ENCODE peak calls at places on chromosomes 11 and 22, in eight cellular contexts. L is spleen, V is endothelial cell of umbilical vein, T is esophagus muscularis mucosa, F is upper lobe of left lung, B is stomach, D is sigmoid colon, N is HL-60. R is an unnamed sample.

GRCh38 chr11:67996622-67997459 is 7.1 kb downstream of the UNC93B1 start:
- DNase-seq in T (no peak), V (peak; percentile 31), D (no peak), L (peak; percentile 89), N (peak; percentile 84), B (peak; percentile 85), F (peak; percentile 94), R (no peak)

GRCh38 chr11:47351159-47352126 is 1.1 kb downstream of the MYBPC3 start:
- DNase-seq in L (no peak), F (peak; percentile 79), N (no peak), B (peak; percentile 77), V (no peak), T (no peak), D (no peak), R (no peak)

GRCh38 chr11:130798801-130799200 is 117.5 kb downstream of the SNX19 start:
- DNase-seq in L (no peak), N (no peak), T (peak; percentile 72), B (no peak), V (no peak), D (no peak), F (no peak), R (no peak)

GRCh38 chr11:32312206-32312817 is 123.0 kb downstream of the WT1 start:
- DNase-seq in V (peak; percentile 9), D (no peak), L (no peak), F (no peak), B (no peak), T (no peak), N (no peak), R (no peak)

GRCh38 chr22:24486501-24486921 is 8.6 kb upstream of the UPB1 start:
- DNase-seq in L (no peak), T (no peak), V (peak; percentile 77), B (no peak), F (no peak), N (no peak), D (no peak), R (no peak)

GRCh38 chr11:117378966-117379865 is 51.6 kb downstream of the CEP164 start:
- DNase-seq in D (peak; percentile 44), N (no peak), T (no peak), L (no peak), B (no peak), F (no peak), V (peak; percentile 83), R (no peak)

GRCh38 chr11:44361883-44362282 is 51.9 kb upstream of the ALX4 start:
- DNase-seq in T (no peak), N (no peak), D (no peak), V (no peak), B (no peak), L (no peak), F (peak; percentile 73), R (no peak)

GRCh38 chr11:4480577-4481539 is 1.6 kb upstream of the OR52K1 start:
- DNase-seq in T (no peak), D (no peak), V (peak; percentile 66), F (no peak), L (no peak), N (peak; percentile 36), B (no peak), R (no peak)

GRCh38 chr11:126878892-126879291 is 121.7 kb downstream of the KIRREL3 start:
- DNase-seq in L (no peak), F (no peak), V (no peak), T (no peak), N (no peak), D (no peak), B (no peak), R (no peak)

GRCh38 chr11:69280994-69281393 is 13.0 kb upstream of the MYEOV start:
- DNase-seq in B (peak; percentile 52), D (no peak), T (no peak), N (no peak), L (peak; percentile 20), F (no peak), V (no peak), R (no peak)

GRCh38 chr11:72642815-72643511 is 31.3 kb downstream of the PDE2A start:
- DNase-seq in D (peak; percentile 83), N (peak; percentile 36), T (no peak), L (peak; percentile 89), B (peak; percentile 56), F (peak; percentile 95), V (peak; percentile 78), R (no peak)

GRCh38 chr11:121538054-121538453 is 85.3 kb upstream of the SORL1-AS1 start:
- DNase-seq in B (no peak), F (no peak), N (no peak), D (no peak), V (no peak), T (no peak), L (no peak), R (no peak)

GRCh38 chr11:81033779-81034550 is 1593.1 kb upstream of the TENM4 start:
- DNase-seq in V (no peak), N (no peak), L (no peak), T (no peak), D (no peak), B (no peak), F (no peak), R (no peak)

GRCh38 chr11:130801287-130802146 is 114.8 kb downstream of the SNX19 start:
- DNase-seq in N (no peak), T (peak; percentile 55), D (no peak), V (no peak), L (no peak), F (no peak), B (no peak), R (no peak)

GRCh38 chr22:26442086-26442756 is 13.2 kb downstream of the ASPHD2 start:
- DNase-seq in T (no peak), F (no peak), N (no peak), B (no peak), V (no peak), D (no peak), L (no peak), R (no peak)

GRCh38 chr11:83957038-83957900 is 671.1 kb upstream of the CCDC90B start:
- DNase-seq in V (no peak), B (no peak), F (no peak), L (no peak), T (no peak), N (no peak), D (no peak), R (no peak)

GRCh38 chr22:48453171-48453570 is 1374.5 kb downstream of the BRD1 start:
- DNase-seq in N (no peak), D (no peak), B (no peak), L (no peak), V (no peak), F (no peak), T (no peak), R (no peak)

GRCh38 chr11:134071766-134072403 is 3.0 kb downstream of the JAM3 start:
- DNase-seq in T (no peak), F (no peak), N (no peak), D (no peak), B (no peak), V (no peak), L (no peak), R (no peak)

GRCh38 chr22:41341990-41342389 is 39.8 kb upstream of the TEF start:
- DNase-seq in B (no peak), F (no peak), N (no peak), L (no peak), V (no peak), D (no peak), T (no peak), R (no peak)

GRCh38 chr22:41344189-41344788 is 37.5 kb upstream of the TEF start:
- DNase-seq in N (no peak), B (no peak), D (no peak), L (no peak), T (no peak), V (no peak), F (peak; percentile 32), R (no peak)

GRCh38 chr22:41343300-41343699 is 38.4 kb upstream of the TEF start:
- DNase-seq in V (no peak), F (peak; percentile 76), D (peak; percentile 62), L (no peak), B (no peak), T (no peak), N (no peak), R (no peak)

GRCh38 chr22:41345807-41346335 is 35.9 kb upstream of the TEF start:
- DNase-seq in T (no peak), L (no peak), V (no peak), D (no peak), N (no peak), F (peak; percentile 51), B (no peak), R (no peak)

DNA sequence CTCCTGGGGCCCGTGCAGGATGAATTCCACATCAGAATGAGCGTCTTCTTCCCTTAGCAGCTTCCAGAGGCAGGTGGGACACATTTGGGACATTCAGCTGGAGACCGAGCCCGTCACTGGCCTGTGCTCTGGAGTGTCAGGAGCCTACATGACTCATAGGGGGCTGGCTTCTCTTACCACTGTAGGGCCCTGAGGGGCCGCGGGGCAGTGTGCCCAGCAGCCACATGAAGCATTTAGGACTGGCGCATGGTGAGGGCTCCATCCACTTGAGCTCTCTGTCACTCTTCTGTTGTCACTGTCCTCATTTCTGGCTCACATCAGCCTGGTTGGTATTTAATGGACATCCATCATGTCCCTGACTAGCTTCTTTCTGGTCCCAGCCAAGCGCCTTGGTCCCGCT is 38.0 kb upstream of the TEF start:
- DNase-seq in D (no peak), B (no peak), N (no peak), L (no peak), T (no peak), F (no peak), V (no peak), R (no peak)
- H3K4me3 ChIP-seq in D (no peak overlapping the region), B (no peak overlapping the region), N (no peak overlapping the region), L (no peak overlapping the region), T (no peak overlapping the region), F (no peak overlapping the region), V (no peak overlapping the region), R (no peak overlapping the region)

GRCh38 chr11:125393331-125393730 is 102.7 kb downstream of the FEZ1 start:
- DNase-seq in B (no peak), L (no peak), T (no peak), N (no peak), D (peak; percentile 24), F (no peak), V (no peak), R (no peak)
- TF ChIP-seq CTCF in B (no peak), L (no peak), T (no peak), N (no peak), D (no peak), F (no peak), V (no peak), R (no peak)

DNA sequence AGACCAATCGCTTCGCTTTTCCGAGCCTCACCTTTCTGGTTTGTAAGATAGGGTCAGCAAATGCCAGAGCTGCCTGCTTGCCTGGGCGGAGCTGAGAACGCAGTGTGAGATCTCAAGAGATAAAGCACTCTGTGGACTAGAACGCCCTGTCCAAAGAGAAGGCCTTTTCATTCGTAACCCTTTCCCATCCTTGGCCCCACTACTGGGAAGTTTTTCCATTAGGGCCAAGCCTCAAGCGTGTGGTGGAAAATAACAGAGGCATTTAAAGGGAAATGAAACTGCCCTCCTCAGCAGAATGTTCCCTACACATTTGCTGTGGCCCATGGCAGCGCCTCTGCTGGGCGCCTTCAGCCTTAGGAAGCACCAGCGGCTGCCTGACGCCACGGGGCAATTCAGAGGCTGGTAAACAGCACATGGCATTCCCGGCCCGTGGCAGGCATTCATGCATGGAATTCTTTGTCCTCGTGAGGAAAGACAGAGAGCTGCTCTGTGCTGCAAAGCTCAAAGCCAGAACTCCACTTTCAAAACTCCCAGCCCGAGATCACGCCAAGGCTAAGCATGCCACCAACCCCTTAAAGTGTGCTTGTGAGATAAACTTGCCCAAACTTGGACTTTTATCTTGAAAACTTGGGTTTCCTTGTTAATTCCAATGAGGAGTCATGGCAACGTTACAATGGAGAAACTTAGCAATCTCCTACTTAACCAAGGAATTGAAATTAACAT is 38.1 kb downstream of the AHNAK start:
- DNase-seq in B (peak; percentile 78), V (peak; percentile 86), D (peak; percentile 96), T (peak; percentile 94), L (peak; percentile 81), N (no peak), F (peak; percentile 81), R (no peak)
- TF ChIP-seq POLR2AphosphoS5 in B (peak; percentile 49), V (no peak), D (peak; percentile 88), T (peak; percentile 86), L (peak; percentile 71), N (no peak), F (peak; percentile 66), R (peak; percentile 88)

GRCh38 chr22:42283288-42284229 is 13.1 kb upstream of the TCF20 start:
- DNase-seq in T (no peak), F (peak; percentile 80), L (peak; percentile 70), D (no peak), V (no peak), B (no peak), N (no peak), R (no peak)
- H3K4me3 ChIP-seq in T (peak overlapping the region; percentile 53), F (peak overlapping the region; percentile 2), L (peak overlapping the region; percentile 24), D (peak overlapping the region; percentile 42), V (no peak overlapping the region), B (peak overlapping the region; percentile 48), N (no peak overlapping the region), R (peak overlapping the region; percentile 44)

R was measured in vagina.